ENCODE peak calls at places on chromosomes 5 and 9, in nine cellular contexts. J, O, V, R, B, H, F, I and S are unnamed samples.

GRCh38 chr5:146662229-146662628 is 146.2 kb upstream of the GPR151 start:
- DNase-seq in J (peak; percentile 47), O (no peak), V (peak; percentile 3), R (no peak), B (no peak), H (peak; percentile 72), F (peak; percentile 48), I (peak; percentile 74), S (no peak)

GRCh38 chr9:113403651-113404050 is 2.6 kb upstream of the ALAD start:
- DNase-seq in J (no peak), O (no peak), V (no peak), R (no peak), B (peak; percentile 28), H (no peak), F (no peak), I (no peak), S (no peak)

GRCh38 chr5:89293849-89294248 is 410.9 kb upstream of the MEF2C start:
- DNase-seq in J (no peak), O (no peak), V (no peak), R (no peak), B (peak; percentile 64), H (no peak), F (no peak), I (no peak), S (no peak)

GRCh38 chr5:50958852-50959457 is 292.5 kb downstream of the PARP8 start:
- DNase-seq in J (peak; percentile 62), O (peak; percentile 59), V (peak; percentile 33), R (peak; percentile 74), B (peak; percentile 70), H (peak; percentile 74), F (peak; percentile 61), I (peak; percentile 49), S (peak; percentile 54)

GRCh38 chr9:107067715-107068416 is 204.9 kb downstream of the ZNF462 start:
- DNase-seq in J (no peak), O (no peak), V (no peak), R (peak; percentile 55), B (no peak), H (no peak), F (no peak), I (no peak), S (no peak)

GRCh38 chr9:89037325-89037724 is 46.1 kb downstream of the S1PR3 start:
- DNase-seq in J (no peak), O (no peak), V (no peak), R (no peak), B (no peak), H (no peak), F (no peak), I (no peak), S (no peak)

GRCh38 chr9:15211994-15212501 is 95.0 kb downstream of the TTC39B start:
- DNase-seq in J (no peak), O (no peak), V (no peak), R (no peak), B (peak; percentile 62), H (no peak), F (no peak), I (no peak), S (no peak)

GRCh38 chr5:62199792-62200716 is 106.0 kb upstream of the KIF2A start:
- DNase-seq in J (no peak), O (no peak), V (no peak), R (no peak), B (no peak), H (no peak), F (no peak), I (no peak), S (no peak)

GRCh38 chr9:110528645-110529044 is 50.9 kb downstream of the SVEP1 start:
- DNase-seq in J (no peak), O (no peak), V (no peak), R (no peak), B (no peak), H (no peak), F (no peak), I (no peak), S (no peak)

GRCh38 chr9:35649431-35650340 is 1.0 kb downstream of the SIT1 start:
- DNase-seq in J (peak; percentile 67), O (no peak), V (no peak), R (no peak), B (peak; percentile 82), H (no peak), F (no peak), I (no peak), S (no peak)

GRCh38 chr9:109143881-109144562 is 23.0 kb downstream of the FRRS1L start:
- DNase-seq in J (peak; percentile 48), O (peak; percentile 35), V (peak; percentile 60), R (no peak), B (peak; percentile 50), H (peak; percentile 53), F (peak; percentile 81), I (peak; percentile 61), S (peak; percentile 18)
- TF ChIP-seq EZH2phosphoT487 in J (no peak), O (no peak), V (no peak), R (no peak), B (no peak), H (no peak), F (no peak), I (no peak), S (no peak)

GRCh38 chr5:137296213-137296702 is 202.9 kb downstream of the SPOCK1 start:
- DNase-seq in J (no peak), O (no peak), V (no peak), R (no peak), B (no peak), H (no peak), F (no peak), I (peak; percentile 81), S (peak; percentile 65)

GRCh38 chr5:137305971-137306592 is 193.0 kb downstream of the SPOCK1 start:
- DNase-seq in J (no peak), O (peak; percentile 40), V (no peak), R (no peak), B (no peak), H (no peak), F (no peak), I (no peak), S (no peak)

GRCh38 chr5:137304227-137304874 is 194.8 kb downstream of the SPOCK1 start:
- DNase-seq in J (no peak), O (no peak), V (no peak), R (peak; percentile 31), B (no peak), H (no peak), F (no peak), I (peak; percentile 55), S (no peak)

GRCh38 chr5:137303509-137303908 is 195.6 kb downstream of the SPOCK1 start:
- DNase-seq in J (no peak), O (no peak), V (no peak), R (no peak), B (no peak), H (peak; percentile 12), F (no peak), I (no peak), S (no peak)

DNA sequence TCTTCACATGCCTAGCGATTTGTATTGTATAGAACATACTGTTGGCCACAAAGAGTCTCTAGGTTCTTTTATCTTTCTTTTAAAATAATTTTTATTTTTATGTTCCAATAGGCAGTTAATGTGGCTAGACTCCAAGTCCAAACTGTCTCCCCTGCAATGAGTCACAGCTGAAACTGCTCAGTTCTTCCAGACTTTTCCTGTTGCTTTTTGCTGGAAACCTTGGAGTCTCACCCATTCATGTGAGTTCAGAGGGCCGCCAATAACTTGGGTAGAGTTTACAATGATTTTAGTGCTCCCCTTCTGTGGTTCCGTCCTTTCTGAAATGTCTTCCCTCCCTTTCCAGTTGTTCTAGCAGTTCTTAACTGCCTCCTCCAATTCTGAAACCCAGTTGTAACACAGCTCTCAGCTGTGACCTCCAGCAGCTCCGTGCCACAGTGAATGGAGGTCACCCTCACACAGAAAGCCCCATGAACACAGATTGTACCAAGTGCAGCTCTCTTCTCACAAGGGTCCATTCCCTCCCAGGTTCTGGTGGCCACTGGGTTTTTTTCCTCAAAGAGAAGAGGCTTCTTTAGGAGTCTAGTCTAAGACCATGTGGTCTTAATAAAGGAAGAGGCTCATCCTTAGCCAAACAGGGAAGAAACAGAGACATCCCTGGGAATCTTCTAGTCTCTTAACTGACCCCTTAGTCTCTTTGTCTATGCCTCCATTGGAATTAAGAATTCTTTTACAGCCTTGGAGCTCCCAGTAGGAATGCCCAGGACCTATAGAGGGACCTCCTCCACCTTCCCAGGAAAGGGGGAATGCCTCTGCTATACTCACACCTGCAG is 198.5 kb downstream of the SPOCK1 start:
- DNase-seq in J (no peak), O (no peak), V (no peak), R (no peak), B (peak; percentile 90), H (no peak), F (no peak), I (peak; percentile 27), S (no peak)
- H2AFZ ChIP-seq in J (no peak overlapping the region), O (no peak overlapping the region), V (no peak overlapping the region), R (no peak overlapping the region), B (peak overlapping the region; percentile 31), H (no peak overlapping the region), F (no peak overlapping the region), I (no peak overlapping the region), S (no peak overlapping the region)

GRCh38 chr5:95631991-95632675 is 12.2 kb downstream of the GPR150 start:
- DNase-seq in J (peak; percentile 68), O (no peak), V (no peak), R (peak; percentile 65), B (peak; percentile 72), H (no peak), F (peak; percentile 17), I (peak; percentile 60), S (no peak)
- TF ChIP-seq EZH2phosphoT487 in J (no peak), O (no peak), V (no peak), R (no peak), B (no peak), H (no peak), F (no peak), I (no peak), S (no peak)

GRCh38 chr9:109230277-109230676 is 63.2 kb upstream of the FRRS1L start:
- DNase-seq in J (no peak), O (peak; percentile 52), V (no peak), R (no peak), B (no peak), H (no peak), F (no peak), I (no peak), S (no peak)

GRCh38 chr9:109228093-109228642 is 61.1 kb upstream of the FRRS1L start:
- DNase-seq in J (no peak), O (no peak), V (no peak), R (no peak), B (no peak), H (no peak), F (no peak), I (no peak), S (no peak)

GRCh38 chr9:109229682-109230081 is 62.6 kb upstream of the FRRS1L start:
- DNase-seq in J (no peak), O (no peak), V (no peak), R (no peak), B (no peak), H (no peak), F (no peak), I (no peak), S (no peak)

GRCh38 chr9:109231593-109231992 is 64.5 kb upstream of the FRRS1L start:
- DNase-seq in J (no peak), O (no peak), V (no peak), R (no peak), B (no peak), H (no peak), F (no peak), I (no peak), S (no peak)

DNA sequence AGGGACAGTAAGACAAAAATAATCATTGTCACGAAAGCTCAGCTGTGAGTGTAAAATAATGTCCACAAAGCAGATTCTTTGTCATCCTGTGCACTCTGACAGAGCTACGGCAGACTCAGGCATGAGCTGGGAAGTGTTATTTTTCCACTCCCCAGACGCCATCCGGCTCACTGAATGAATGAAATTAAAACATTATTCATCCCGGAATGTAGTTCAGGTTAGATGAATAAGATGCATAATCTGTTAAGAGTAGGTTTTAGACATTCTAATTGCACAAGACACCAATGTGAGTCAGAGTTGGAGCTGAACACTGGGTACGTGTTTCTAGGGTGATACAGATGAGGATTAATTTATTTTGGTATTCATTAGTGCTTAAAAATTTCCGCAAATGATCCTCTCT is 65.4 kb upstream of the FRRS1L start:
- DNase-seq in J (no peak), O (no peak), V (no peak), R (no peak), B (peak; percentile 91), H (no peak), F (no peak), I (peak; percentile 61), S (no peak)
- H2AFZ ChIP-seq in J (no peak overlapping the region), O (no peak overlapping the region), V (no peak overlapping the region), R (no peak overlapping the region), B (peak overlapping the region; percentile 8), H (no peak overlapping the region), F (no peak overlapping the region), I (no peak overlapping the region), S (no peak overlapping the region)